ENCODE peak calls at places on chromosomes 6 and 20, in nine cellular contexts. One of them, this sample, is unnamed. For H3K4me1, the result is how much of the 10 kb centered on the place peaks cover.

GRCh38 chr20:58233881-58234528 is 5.6 kb upstream of the ANKRD60 start:
- DNase-seq in OCI-LY7: peak
- DNase-seq in CD8-positive, alpha-beta memory T cell: no peak
- DNase-seq in left ventricle myocardium inferior: no peak
- DNase-seq in IMR-90: no peak
- DNase-seq in transverse colon: peak
- DNase-seq in small intestine: no peak
- DNase-seq in HCT116: no peak
- DNase-seq in tibial artery: no peak
- DNase-seq in this sample: no peak

GRCh38 chr6:89350281-89351037 is 2.1 kb downstream of the UBE2J1 start:
- DNase-seq in OCI-LY7: peak
- DNase-seq in CD8-positive, alpha-beta memory T cell: no peak
- DNase-seq in left ventricle myocardium inferior: no peak
- DNase-seq in IMR-90: no peak
- DNase-seq in transverse colon: no peak
- DNase-seq in small intestine: peak
- DNase-seq in HCT116: no peak
- DNase-seq in tibial artery: no peak
- DNase-seq in this sample: no peak

GRCh38 chr6:127748290-127748689 is 152.6 kb downstream of the THEMIS start:
- DNase-seq in OCI-LY7: no peak
- DNase-seq in CD8-positive, alpha-beta memory T cell: no peak
- DNase-seq in left ventricle myocardium inferior: no peak
- DNase-seq in IMR-90: no peak
- DNase-seq in transverse colon: no peak
- DNase-seq in small intestine: no peak
- DNase-seq in HCT116: no peak
- DNase-seq in tibial artery: no peak
- DNase-seq in this sample: no peak

GRCh38 chr20:15399781-15400180 is 1062.4 kb upstream of the FLRT3 start:
- DNase-seq in OCI-LY7: no peak
- DNase-seq in CD8-positive, alpha-beta memory T cell: no peak
- DNase-seq in left ventricle myocardium inferior: no peak
- DNase-seq in IMR-90: no peak
- DNase-seq in transverse colon: no peak
- DNase-seq in small intestine: no peak
- DNase-seq in HCT116: no peak
- DNase-seq in tibial artery: no peak
- DNase-seq in this sample: no peak

GRCh38 chr6:29853245-29853644 is 25.6 kb downstream of the HLA-G start:
- DNase-seq in OCI-LY7: no peak
- DNase-seq in CD8-positive, alpha-beta memory T cell: no peak
- DNase-seq in left ventricle myocardium inferior: no peak
- DNase-seq in IMR-90: no peak
- DNase-seq in transverse colon: no peak
- DNase-seq in small intestine: no peak
- DNase-seq in HCT116: no peak
- DNase-seq in tibial artery: no peak
- DNase-seq in this sample: no peak

GRCh38 chr6:3610206-3610605 is 141.3 kb downstream of the PXDC1 start:
- DNase-seq in OCI-LY7: no peak
- DNase-seq in CD8-positive, alpha-beta memory T cell: no peak
- DNase-seq in left ventricle myocardium inferior: no peak
- DNase-seq in IMR-90: peak
- DNase-seq in transverse colon: no peak
- DNase-seq in small intestine: no peak
- DNase-seq in HCT116: no peak
- DNase-seq in tibial artery: no peak
- DNase-seq in this sample: no peak

GRCh38 chr20:16064991-16065707 is 508.1 kb downstream of the KIF16B start:
- DNase-seq in OCI-LY7: no peak
- DNase-seq in CD8-positive, alpha-beta memory T cell: no peak
- DNase-seq in left ventricle myocardium inferior: no peak
- DNase-seq in IMR-90: no peak
- DNase-seq in transverse colon: no peak
- DNase-seq in small intestine: no peak
- DNase-seq in HCT116: no peak
- DNase-seq in tibial artery: no peak
- DNase-seq in this sample: no peak

GRCh38 chr20:59017493-59018231 is 1.6 kb upstream of the TUBB1 start:
- DNase-seq in OCI-LY7: no peak
- DNase-seq in CD8-positive, alpha-beta memory T cell: no peak
- DNase-seq in left ventricle myocardium inferior: no peak
- DNase-seq in IMR-90: no peak
- DNase-seq in transverse colon: no peak
- DNase-seq in small intestine: no peak
- DNase-seq in HCT116: no peak
- DNase-seq in tibial artery: no peak
- DNase-seq in this sample: peak

GRCh38 chr6:90643366-90643765 is 56.5 kb upstream of the MAP3K7 start:
- DNase-seq in OCI-LY7: no peak
- DNase-seq in CD8-positive, alpha-beta memory T cell: no peak
- DNase-seq in left ventricle myocardium inferior: no peak
- DNase-seq in IMR-90: no peak
- DNase-seq in transverse colon: no peak
- DNase-seq in small intestine: no peak
- DNase-seq in HCT116: no peak
- DNase-seq in tibial artery: no peak
- DNase-seq in this sample: no peak

GRCh38 chr20:44692932-44693476 is 22.2 kb upstream of the CCN5 start:
- DNase-seq in OCI-LY7: no peak
- DNase-seq in CD8-positive, alpha-beta memory T cell: no peak
- DNase-seq in left ventricle myocardium inferior: peak
- DNase-seq in IMR-90: peak
- DNase-seq in transverse colon: peak
- DNase-seq in small intestine: peak
- DNase-seq in HCT116: peak
- DNase-seq in tibial artery: peak
- DNase-seq in this sample: peak

GRCh38 chr6:27720607-27721580 is 191.3 kb downstream of the OR2B2 start:
- DNase-seq in OCI-LY7: no peak
- DNase-seq in CD8-positive, alpha-beta memory T cell: no peak
- DNase-seq in left ventricle myocardium inferior: no peak
- DNase-seq in IMR-90: peak
- DNase-seq in transverse colon: no peak
- DNase-seq in small intestine: no peak
- DNase-seq in HCT116: peak
- DNase-seq in tibial artery: no peak
- DNase-seq in this sample: no peak

GRCh38 chr20:58021481-58021880 is 207.0 kb downstream of the ANKRD60 start:
- DNase-seq in OCI-LY7: no peak
- DNase-seq in CD8-positive, alpha-beta memory T cell: no peak
- DNase-seq in left ventricle myocardium inferior: peak
- DNase-seq in IMR-90: no peak
- DNase-seq in transverse colon: no peak
- DNase-seq in small intestine: no peak
- DNase-seq in HCT116: no peak
- DNase-seq in tibial artery: no peak
- DNase-seq in this sample: peak

GRCh38 chr20:22490287-22491187 is 93.8 kb downstream of the FOXA2 start:
- DNase-seq in OCI-LY7: no peak
- DNase-seq in CD8-positive, alpha-beta memory T cell: no peak
- DNase-seq in left ventricle myocardium inferior: no peak
- DNase-seq in IMR-90: no peak
- DNase-seq in transverse colon: peak
- DNase-seq in small intestine: peak
- DNase-seq in HCT116: no peak
- DNase-seq in tibial artery: no peak
- DNase-seq in this sample: no peak

GRCh38 chr6:47631248-47632196 is 66.9 kb upstream of the ADGRF4 start:
- DNase-seq in OCI-LY7: peak
- DNase-seq in CD8-positive, alpha-beta memory T cell: peak
- DNase-seq in left ventricle myocardium inferior: no peak
- DNase-seq in IMR-90: peak
- DNase-seq in transverse colon: no peak
- DNase-seq in small intestine: peak
- DNase-seq in HCT116: peak
- DNase-seq in tibial artery: no peak
- DNase-seq in this sample: no peak

GRCh38 chr6:52609968-52610367 is 33.1 kb upstream of the TRAM2 start:
- DNase-seq in OCI-LY7: no peak
- DNase-seq in CD8-positive, alpha-beta memory T cell: no peak
- DNase-seq in left ventricle myocardium inferior: no peak
- DNase-seq in IMR-90: no peak
- DNase-seq in transverse colon: no peak
- DNase-seq in small intestine: peak
- DNase-seq in HCT116: no peak
- DNase-seq in tibial artery: no peak
- DNase-seq in this sample: no peak

GRCh38 chr20:24017160-24017761 is 28.7 kb upstream of the GGTLC1 start:
- DNase-seq in OCI-LY7: no peak
- DNase-seq in CD8-positive, alpha-beta memory T cell: no peak
- DNase-seq in left ventricle myocardium inferior: no peak
- DNase-seq in IMR-90: no peak
- DNase-seq in transverse colon: no peak
- DNase-seq in small intestine: no peak
- DNase-seq in HCT116: no peak
- DNase-seq in tibial artery: no peak
- DNase-seq in this sample: no peak

GRCh38 chr20:26214991-26215390 is 518.3 kb upstream of the ZNF337 start:
- DNase-seq in OCI-LY7: no peak
- DNase-seq in CD8-positive, alpha-beta memory T cell: no peak
- DNase-seq in left ventricle myocardium inferior: no peak
- DNase-seq in IMR-90: peak
- DNase-seq in transverse colon: no peak
- DNase-seq in small intestine: no peak
- DNase-seq in HCT116: no peak
- DNase-seq in tibial artery: no peak
- DNase-seq in this sample: no peak

GRCh38 chr6:163454425-163454824 is 39.9 kb downstream of the QKI start:
- DNase-seq in OCI-LY7: no peak
- DNase-seq in CD8-positive, alpha-beta memory T cell: no peak
- DNase-seq in left ventricle myocardium inferior: no peak
- DNase-seq in IMR-90: no peak
- DNase-seq in transverse colon: no peak
- DNase-seq in small intestine: no peak
- DNase-seq in HCT116: no peak
- DNase-seq in tibial artery: no peak
- DNase-seq in this sample: no peak

GRCh38 chr20:2752631-2753455 is 47.6 kb downstream of the CPXM1 start:
- DNase-seq in OCI-LY7: no peak
- DNase-seq in CD8-positive, alpha-beta memory T cell: peak
- DNase-seq in left ventricle myocardium inferior: no peak
- DNase-seq in IMR-90: peak
- DNase-seq in transverse colon: peak
- DNase-seq in small intestine: no peak
- DNase-seq in HCT116: peak
- DNase-seq in tibial artery: no peak
- DNase-seq in this sample: no peak

GRCh38 chr20:50311308-50312001 is 120.8 kb downstream of the CEBPB start:
- DNase-seq in OCI-LY7: no peak
- DNase-seq in CD8-positive, alpha-beta memory T cell: no peak
- DNase-seq in left ventricle myocardium inferior: no peak
- DNase-seq in IMR-90: peak
- DNase-seq in transverse colon: no peak
- DNase-seq in small intestine: no peak
- DNase-seq in HCT116: no peak
- DNase-seq in tibial artery: peak
- DNase-seq in this sample: no peak

GRCh38 chr6:14212020-14212419 is 94.4 kb downstream of the CD83 start:
- DNase-seq in OCI-LY7: no peak
- DNase-seq in CD8-positive, alpha-beta memory T cell: no peak
- DNase-seq in left ventricle myocardium inferior: no peak
- DNase-seq in IMR-90: no peak
- DNase-seq in transverse colon: no peak
- DNase-seq in small intestine: no peak
- DNase-seq in HCT116: no peak
- DNase-seq in tibial artery: no peak
- DNase-seq in this sample: no peak
- H3K27ac ChIP-seq in OCI-LY7: no peak
- H3K27ac ChIP-seq in CD8-positive, alpha-beta memory T cell: no peak
- H3K27ac ChIP-seq in left ventricle myocardium inferior: peak
- H3K27ac ChIP-seq in IMR-90: no peak
- H3K27ac ChIP-seq in transverse colon: peak
- H3K27ac ChIP-seq in small intestine: no peak
- H3K27ac ChIP-seq in HCT116: no peak
- H3K27ac ChIP-seq in tibial artery: no peak
- H3K27ac ChIP-seq in this sample: no peak

GRCh38 chr6:21873562-21873961 is 280.0 kb downstream of the SOX4 start:
- DNase-seq in OCI-LY7: no peak
- DNase-seq in CD8-positive, alpha-beta memory T cell: no peak
- DNase-seq in left ventricle myocardium inferior: no peak
- DNase-seq in IMR-90: peak
- DNase-seq in transverse colon: peak
- DNase-seq in small intestine: no peak
- DNase-seq in HCT116: no peak
- DNase-seq in tibial artery: no peak
- DNase-seq in this sample: peak
- H3K4me1 ChIP-seq in OCI-LY7: under half
- H3K4me1 ChIP-seq in CD8-positive, alpha-beta memory T cell: under half
- H3K4me1 ChIP-seq in left ventricle myocardium inferior: under half
- H3K4me1 ChIP-seq in IMR-90: under half
- H3K4me1 ChIP-seq in transverse colon: under half
- H3K4me1 ChIP-seq in small intestine: under half
- H3K4me1 ChIP-seq in HCT116: under half
- H3K4me1 ChIP-seq in tibial artery: under half
- H3K4me1 ChIP-seq in this sample: under half

DNA sequence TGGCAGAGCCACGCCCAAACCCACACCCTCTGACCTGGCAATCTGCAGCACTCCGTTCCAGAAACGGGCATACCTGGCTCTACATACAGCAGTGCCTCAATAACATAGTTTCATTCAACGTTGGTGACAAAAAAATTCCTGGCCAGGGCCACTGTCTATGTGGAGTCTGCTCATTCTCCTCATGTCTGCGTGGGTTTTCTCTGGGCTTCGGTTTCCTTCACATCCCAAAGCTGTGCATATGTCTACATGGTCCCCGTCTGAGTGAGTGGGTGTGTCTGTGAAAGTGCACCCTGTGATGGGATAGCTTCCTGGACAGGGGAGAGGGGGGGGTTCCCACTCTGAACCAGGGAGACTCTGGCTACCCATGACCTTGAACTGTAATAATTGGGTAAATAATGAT is 2.1 kb downstream of the KIAA0319 start:
- DNase-seq in OCI-LY7: no peak
- DNase-seq in CD8-positive, alpha-beta memory T cell: no peak
- DNase-seq in left ventricle myocardium inferior: no peak
- DNase-seq in IMR-90: no peak
- DNase-seq in transverse colon: no peak
- DNase-seq in small intestine: no peak
- DNase-seq in HCT116: no peak
- DNase-seq in tibial artery: no peak
- DNase-seq in this sample: no peak
- H3K27ac ChIP-seq in OCI-LY7: no peak
- H3K27ac ChIP-seq in CD8-positive, alpha-beta memory T cell: no peak
- H3K27ac ChIP-seq in left ventricle myocardium inferior: no peak
- H3K27ac ChIP-seq in IMR-90: no peak
- H3K27ac ChIP-seq in transverse colon: no peak
- H3K27ac ChIP-seq in small intestine: no peak
- H3K27ac ChIP-seq in HCT116: no peak
- H3K27ac ChIP-seq in tibial artery: no peak
- H3K27ac ChIP-seq in this sample: no peak

DNA sequence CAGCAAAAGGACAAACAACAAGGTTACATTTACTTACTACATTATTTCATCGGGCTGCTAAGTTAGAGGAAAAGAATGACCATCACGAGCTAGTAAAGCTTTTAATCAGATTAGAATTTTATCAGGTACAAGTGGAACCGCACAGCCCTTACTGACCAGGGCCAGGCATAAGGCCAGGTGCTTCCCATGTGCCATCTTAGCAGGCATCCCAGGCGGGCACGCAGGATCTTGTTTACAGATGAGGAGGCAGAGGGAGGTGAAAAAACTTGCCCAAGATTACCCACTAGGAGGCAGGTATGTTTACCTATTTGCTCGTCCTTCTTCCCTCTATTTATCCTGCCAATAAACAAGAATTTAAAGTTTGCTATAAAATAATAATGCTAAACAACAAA is 10.7 kb downstream of the EZR start:
- DNase-seq in OCI-LY7: peak
- DNase-seq in CD8-positive, alpha-beta memory T cell: no peak
- DNase-seq in left ventricle myocardium inferior: no peak
- DNase-seq in IMR-90: no peak
- DNase-seq in transverse colon: no peak
- DNase-seq in small intestine: no peak
- DNase-seq in HCT116: no peak
- DNase-seq in tibial artery: no peak
- DNase-seq in this sample: no peak
- H3K4me1 ChIP-seq in OCI-LY7: half or more
- H3K4me1 ChIP-seq in CD8-positive, alpha-beta memory T cell: half or more
- H3K4me1 ChIP-seq in left ventricle myocardium inferior: half or more
- H3K4me1 ChIP-seq in IMR-90: under half
- H3K4me1 ChIP-seq in transverse colon: half or more
- H3K4me1 ChIP-seq in small intestine: under half
- H3K4me1 ChIP-seq in HCT116: half or more
- H3K4me1 ChIP-seq in tibial artery: under half
- H3K4me1 ChIP-seq in this sample: under half